ENCODE peak calls at places on chromosomes 7 and 10, in five cellular contexts. V is chondrocyte, G is foreskin keratinocyte, N is OCI-LY7, P is astrocyte of the spinal cord. X is an unnamed sample.

GRCh38 chr7:130891254-130892094 is 157.5 kb upstream of the KLF14 start:
- DNase-seq in V (no peak), G (no peak), N (no peak), P (peak), X (no peak)

GRCh38 chr7:130430841-130431713 is 9.7 kb downstream of the CEP41 start:
- DNase-seq in V (no peak), G (no peak), N (no peak), P (peak), X (no peak)

GRCh38 chr7:106731207-106731606 is 70.2 kb upstream of the CCDC71L start:
- DNase-seq in V (no peak), G (no peak), N (peak), P (no peak), X (peak)

GRCh38 chr7:130242198-130243014 is 24.3 kb upstream of the CPA2 start:
- DNase-seq in V (no peak), G (peak), N (peak), P (peak), X (peak)

GRCh38 chr10:18879284-18879683 is 169.3 kb upstream of the MALRD1 start:
- DNase-seq in V (no peak), G (no peak), N (no peak), P (no peak), X (no peak)

GRCh38 chr7:91660734-91661355 is 219.7 kb downstream of the MTERF1 start:
- DNase-seq in V (no peak), G (no peak), N (no peak), P (no peak), X (no peak)

GRCh38 chr7:84658286-84658685 is 463.7 kb upstream of the SEMA3A start:
- DNase-seq in V (no peak), G (no peak), N (no peak), P (no peak), X (no peak)

GRCh38 chr7:100271716-100272537 is 35.6 kb upstream of the SPDYE3 start:
- DNase-seq in V (peak), G (peak), N (peak), P (peak), X (peak)

GRCh38 chr7:32204361-32205018 is 134.3 kb upstream of the PDE1C start:
- DNase-seq in V (no peak), G (peak), N (peak), P (peak), X (peak)

GRCh38 chr7:82029236-82029635 is 259.4 kb upstream of the HGF start:
- DNase-seq in V (no peak), G (no peak), N (no peak), P (no peak), X (no peak)

GRCh38 chr10:113232928-113233511 is 283.0 kb downstream of the TCF7L2 start:
- DNase-seq in V (no peak), G (no peak), N (no peak), P (no peak), X (no peak)

GRCh38 chr7:22860784-22861482 is 38.3 kb upstream of the TOMM7 start:
- DNase-seq in V (no peak), G (no peak), N (peak), P (no peak), X (no peak)

GRCh38 chr7:112789824-112790650 is at the start of gene TMEM168:
- DNase-seq in V (peak), G (peak), N (peak), P (peak), X (peak)

GRCh38 chr10:11246752-11247467 is 229.2 kb downstream of the CELF2 start:
- DNase-seq in V (no peak), G (no peak), N (no peak), P (no peak), X (peak)

GRCh38 chr10:120422459-120422858 is 34.6 kb upstream of the PLPP4 start:
- DNase-seq in V (no peak), G (peak), N (no peak), P (peak), X (no peak)

GRCh38 chr7:47581821-47582747 is at the start of gene TNS3:
- DNase-seq in V (no peak), G (no peak), N (peak), P (no peak), X (no peak)

GRCh38 chr7:98613601-98614425 is 3.3 kb upstream of the NPTX2 start:
- DNase-seq in V (no peak), G (no peak), N (peak), P (peak), X (no peak)

GRCh38 chr7:96327429-96327828 is 5.5 kb upstream of the SLC25A13 start:
- DNase-seq in V (no peak), G (peak), N (no peak), P (no peak), X (no peak)

GRCh38 chr7:29204491-29205281 is 10.1 kb downstream of the CHN2 start:
- DNase-seq in V (no peak), G (no peak), N (no peak), P (no peak), X (no peak)

GRCh38 chr10:122993797-122994336 is 13.7 kb downstream of the PSTK start:
- DNase-seq in V (no peak), G (no peak), N (no peak), P (no peak), X (no peak)

GRCh38 chr10:121392657-121393056 is 205.6 kb downstream of the FGFR2 start:
- DNase-seq in V (no peak), G (no peak), N (no peak), P (no peak), X (no peak)

GRCh38 chr10:124238367-124238766 is 145.0 kb upstream of the CHST15 start:
- DNase-seq in V (no peak), G (peak), N (no peak), P (no peak), X (no peak)

GRCh38 chr10:22992621-22993020 is 64.8 kb downstream of the ARMC3 start:
- DNase-seq in V (no peak), G (no peak), N (no peak), P (no peak), X (no peak)

GRCh38 chr7:23971031-23971430 is 261.0 kb downstream of the STK31 start:
- DNase-seq in V (no peak), G (no peak), N (no peak), P (peak), X (no peak)

GRCh38 chr10:28859791-28860190 is 182.5 kb downstream of the BAMBI start:
- DNase-seq in V (no peak), G (no peak), N (no peak), P (no peak), X (no peak)

GRCh38 chr7:2689951-2690705 is 2.1 kb downstream of the AMZ1 start:
- DNase-seq in V (no peak), G (no peak), N (no peak), P (peak), X (no peak)

GRCh38 chr7:106126170-106126938 is 14.2 kb upstream of the SYPL1 start:
- DNase-seq in V (no peak), G (peak), N (no peak), P (peak), X (no peak)

GRCh38 chr7:10973942-10974716 is 457 bp downstream of the PHF14 start:
- DNase-seq in V (no peak), G (no peak), N (peak), P (peak), X (peak)

GRCh38 chr7:107312418-107312817 is 143.6 kb downstream of the HBP1 start:
- DNase-seq in V (no peak), G (peak), N (no peak), P (no peak), X (no peak)

GRCh38 chr10:112279482-112279881 is 3.7 kb upstream of the TECTB start:
- DNase-seq in V (no peak), G (no peak), N (no peak), P (no peak), X (no peak)

GRCh38 chr7:116984917-116985316 is 31.6 kb downstream of the ST7 start:
- DNase-seq in V (no peak), G (no peak), N (peak), P (peak), X (peak)

GRCh38 chr10:10605551-10606081 is 412.1 kb upstream of the CELF2 start:
- DNase-seq in V (no peak), G (peak), N (no peak), P (peak), X (no peak)

GRCh38 chr10:121696854-121697253 is 98.6 kb upstream of the FGFR2 start:
- DNase-seq in V (no peak), G (no peak), N (peak), P (no peak), X (peak)

GRCh38 chr7:85341121-85341520 is 154.3 kb upstream of the SEMA3D start:
- DNase-seq in V (no peak), G (peak), N (no peak), P (no peak), X (no peak)

GRCh38 chr7:25167262-25167843 is 42.3 kb upstream of the CYCS start:
- DNase-seq in V (no peak), G (no peak), N (no peak), P (no peak), X (no peak)

GRCh38 chr10:72719941-72720592 is 28.1 kb downstream of the MCU start:
- DNase-seq in V (no peak), G (peak), N (no peak), P (no peak), X (no peak)

GRCh38 chr7:94615641-94616040 is 40.3 kb downstream of the SGCE start:
- DNase-seq in V (no peak), G (no peak), N (no peak), P (no peak), X (no peak)

GRCh38 chr10:73209705-73210104 is 37.4 kb downstream of the DNAJC9 start:
- DNase-seq in V (no peak), G (peak), N (no peak), P (peak), X (no peak)

GRCh38 chr10:102632394-102633062 is 11.8 kb upstream of the TRIM8 start:
- DNase-seq in V (peak), G (no peak), N (no peak), P (peak), X (no peak)

GRCh38 chr10:102633282-102633681 is 11.0 kb upstream of the TRIM8 start:
- DNase-seq in V (peak), G (no peak), N (peak), P (peak), X (no peak)

GRCh38 chr10:102635377-102635776 is 8.9 kb upstream of the TRIM8 start:
- DNase-seq in V (no peak), G (no peak), N (peak), P (no peak), X (no peak)

GRCh38 chr10:102634696-102635095 is 9.6 kb upstream of the TRIM8 start:
- DNase-seq in V (peak), G (no peak), N (no peak), P (no peak), X (no peak)

GRCh38 chr10:102633848-102634247 is 10.4 kb upstream of the TRIM8 start:
- DNase-seq in V (peak), G (no peak), N (no peak), P (no peak), X (no peak)
- TF ChIP-seq CTCF in V (no peak), G (no peak), N (no peak), P (no peak), X (no peak)

GRCh38 chr7:34497153-34497777 is 160.8 kb upstream of the NPSR1 start:
- DNase-seq in V (no peak), G (no peak), N (no peak), P (no peak), X (no peak)
- TF ChIP-seq CTCF in V (peak), G (peak), N (peak), P (peak), X (no peak)

GRCh38 chr7:1019789-1020610 is 24.3 kb upstream of the GPR146 start:
- DNase-seq in V (peak), G (no peak), N (no peak), P (no peak), X (no peak)

GRCh38 chr7:1021366-1021765 is 23.0 kb upstream of the GPR146 start:
- DNase-seq in V (peak), G (no peak), N (no peak), P (no peak), X (no peak)

GRCh38 chr7:1021931-1022330 is 22.4 kb upstream of the GPR146 start:
- DNase-seq in V (peak), G (no peak), N (no peak), P (no peak), X (no peak)

GRCh38 chr7:1022356-1022755 is 22.0 kb upstream of the GPR146 start:
- DNase-seq in V (peak), G (no peak), N (no peak), P (no peak), X (no peak)

GRCh38 chr7:1020849-1021251 is 23.5 kb upstream of the GPR146 start:
- DNase-seq in V (peak), G (no peak), N (peak), P (no peak), X (no peak)
- TF ChIP-seq CTCF in V (peak), G (peak), N (peak), P (no peak), X (peak)

DNA sequence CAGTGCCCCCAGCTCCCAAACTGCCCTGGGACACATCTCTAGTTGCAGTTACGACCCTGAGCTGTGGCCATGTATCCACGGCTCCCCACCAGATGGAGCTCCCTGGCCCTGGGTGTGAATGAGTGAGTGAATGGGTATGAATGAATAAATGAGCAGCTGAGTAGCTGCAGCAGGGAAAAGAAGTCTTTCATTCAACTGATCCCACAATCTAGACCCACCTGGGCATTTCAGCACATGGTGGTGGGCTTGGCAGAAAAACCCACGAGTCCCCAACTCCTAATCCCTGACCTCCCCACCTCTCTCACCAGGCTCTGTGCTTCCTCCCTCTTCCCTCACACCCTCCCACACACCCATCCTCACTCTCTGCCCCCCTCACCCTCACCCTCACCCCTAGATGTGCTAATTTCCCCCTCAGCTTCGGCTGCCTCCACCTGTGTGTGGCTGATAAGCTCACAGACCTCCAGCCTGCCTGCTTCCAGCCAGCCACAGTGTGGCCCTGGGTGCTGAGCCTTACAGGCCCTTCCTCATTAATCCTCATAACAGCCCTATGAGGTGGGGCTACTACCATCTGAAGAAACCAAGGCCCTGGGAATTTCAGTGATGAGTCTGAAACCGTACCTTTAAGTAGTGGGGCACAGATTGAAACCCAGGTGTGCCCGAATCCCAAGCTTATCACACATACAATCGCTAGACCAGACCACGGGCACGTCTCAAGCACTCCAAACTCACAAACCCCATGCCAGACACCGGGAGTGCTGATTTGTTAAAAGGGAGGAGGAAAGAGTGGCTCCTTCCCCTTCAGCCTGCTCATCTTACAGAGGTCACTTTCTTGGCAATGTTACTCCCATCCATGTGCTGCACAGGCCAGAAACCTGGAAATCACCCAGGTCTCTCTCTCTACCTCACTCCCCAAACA is 2.2 kb upstream of the ATP6V1F start:
- DNase-seq in V (no peak), G (no peak), N (peak), P (peak), X (no peak)
- TF ChIP-seq CTCF in V (peak), G (peak), N (peak), P (peak), X (no peak)

DNA sequence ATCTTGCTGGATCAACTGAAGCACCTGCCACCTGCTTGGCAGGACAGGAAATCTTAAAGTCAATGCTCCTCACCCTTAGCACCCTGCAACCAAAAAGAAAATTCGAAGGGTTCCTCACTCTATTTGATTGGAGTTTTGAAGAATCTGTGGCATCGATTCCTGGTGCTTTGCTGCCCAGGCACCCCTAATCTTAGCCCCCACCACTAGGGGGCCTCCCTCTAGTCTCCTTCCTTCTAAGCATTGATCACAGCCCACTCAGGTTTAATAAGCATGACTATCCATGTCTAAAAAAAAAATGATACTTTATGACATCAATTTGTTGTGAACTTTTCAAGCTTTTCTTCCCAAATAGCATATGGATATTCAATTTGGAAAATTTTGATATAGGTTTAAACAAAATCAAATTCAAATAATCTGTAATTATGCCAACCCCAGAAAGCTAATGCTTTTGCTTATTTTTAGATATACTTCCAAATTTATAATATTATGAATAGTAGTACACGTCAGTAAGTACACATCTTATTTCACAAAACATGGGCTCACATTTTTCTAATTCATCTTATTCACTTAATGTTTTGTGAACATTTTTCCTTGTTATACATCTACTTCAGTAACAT is 45.3 kb downstream of the NRG3 start:
- DNase-seq in V (no peak), G (no peak), N (peak), P (no peak), X (peak)
- TF ChIP-seq CTCF in V (peak), G (peak), N (peak), P (peak), X (peak)

GRCh38 chr10:132793871-132794849 is 8.2 kb upstream of the NKX6-2 start:
- DNase-seq in V (no peak), G (no peak), N (no peak), P (no peak), X (no peak)
- TF ChIP-seq CTCF in V (no peak), G (no peak), N (peak), P (no peak), X (no peak)

GRCh38 chr7:30681262-30682130 is 760 bp downstream of the CRHR2 start:
- DNase-seq in V (no peak), G (no peak), N (no peak), P (no peak), X (no peak)

GRCh38 chr7:30683306-30683705 is 1.1 kb upstream of the CRHR2 start:
- DNase-seq in V (no peak), G (no peak), N (no peak), P (no peak), X (no peak)

GRCh38 chr7:30684351-30684750 is 2.1 kb upstream of the CRHR2 start:
- DNase-seq in V (no peak), G (no peak), N (no peak), P (no peak), X (no peak)

GRCh38 chr7:30683839-30684238 is 1.6 kb upstream of the CRHR2 start:
- DNase-seq in V (no peak), G (no peak), N (no peak), P (no peak), X (no peak)

DNA sequence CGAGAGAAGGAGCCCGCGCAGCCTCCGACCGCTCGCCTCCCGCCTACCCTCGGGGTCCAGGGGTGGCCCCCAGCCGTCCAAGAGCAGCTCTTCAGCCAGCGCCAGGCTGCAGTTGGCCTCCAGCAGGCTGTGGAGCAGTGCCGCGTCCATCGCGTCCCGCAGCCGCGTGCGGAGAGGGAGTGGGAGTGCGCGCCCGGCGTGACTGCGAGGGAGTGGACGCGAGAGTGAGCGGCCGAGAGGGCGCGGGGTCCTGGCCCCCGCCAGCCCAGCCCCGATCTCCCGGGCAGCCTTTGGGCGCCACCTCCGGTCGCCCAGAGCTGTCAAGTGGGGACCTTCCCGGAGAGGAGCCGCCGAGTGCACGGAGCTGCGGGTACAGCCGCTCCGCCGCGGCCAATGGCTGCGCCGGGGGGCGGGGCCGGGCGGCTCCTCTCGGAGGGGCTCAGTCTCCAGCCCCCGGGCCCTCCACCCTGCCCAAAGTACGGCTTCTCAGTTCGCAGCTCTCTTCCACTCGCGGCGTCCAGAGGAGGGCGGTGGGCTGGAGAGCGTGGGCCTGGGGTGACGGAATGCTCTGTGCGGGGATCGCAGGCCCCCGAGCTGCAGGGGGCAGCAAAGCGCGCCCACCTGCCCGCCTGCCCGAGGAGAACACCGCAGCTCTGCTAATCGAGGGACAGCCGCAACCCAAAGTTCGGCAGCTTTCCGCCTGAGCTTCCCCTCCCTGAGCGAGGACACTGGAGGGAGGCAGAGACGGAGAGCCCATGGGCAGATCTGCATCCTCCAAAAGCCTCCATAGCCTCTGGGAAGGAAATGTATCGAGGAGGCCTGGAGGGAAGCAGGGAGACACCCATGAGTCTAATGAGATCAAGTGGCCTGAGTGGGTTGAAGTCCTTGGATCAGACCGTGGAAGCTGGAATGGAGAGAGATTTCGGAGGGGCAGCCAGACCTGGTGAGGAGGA is at the start of gene CRHR2:
- DNase-seq in V (no peak), G (no peak), N (no peak), P (no peak), X (no peak)
- TF ChIP-seq CTCF in V (peak), G (peak), N (peak), P (no peak), X (no peak)

GRCh38 chr7:49789736-49790135 is 16.3 kb downstream of the VWC2 start:
- DNase-seq in V (no peak), G (no peak), N (peak), P (no peak), X (no peak)

GRCh38 chr7:49788455-49789059 is 15.1 kb downstream of the VWC2 start:
- DNase-seq in V (no peak), G (no peak), N (no peak), P (no peak), X (no peak)

GRCh38 chr7:49787980-49788379 is 14.5 kb downstream of the VWC2 start:
- DNase-seq in V (no peak), G (no peak), N (no peak), P (no peak), X (no peak)

GRCh38 chr7:49790209-49790608 is 16.8 kb downstream of the VWC2 start:
- DNase-seq in V (no peak), G (no peak), N (peak), P (no peak), X (no peak)

GRCh38 chr7:49791089-49791741 is 17.8 kb downstream of the VWC2 start:
- DNase-seq in V (no peak), G (no peak), N (peak), P (no peak), X (peak)
- TF ChIP-seq CTCF in V (peak), G (peak), N (peak), P (no peak), X (peak)

GRCh38 chr10:16520900-16521299 is 779 bp downstream of the C1QL3 start:
- DNase-seq in V (peak), G (no peak), N (no peak), P (no peak), X (peak)
- TF ChIP-seq CTCF in V (peak), G (peak), N (no peak), P (peak), X (peak)

X was measured in GM10248.